ENCODE peak calls at places on chromosomes 7 and 10, in four cellular contexts. M, Q, R and T are unnamed samples.

GRCh38 chr7:77696643-77697534 is 630 bp downstream of the RSBN1L start:
- DNase-seq in M (peak), Q (no peak), R (peak), T (peak)

GRCh38 chr7:151351027-151351426 is 9.4 kb downstream of the NUB1 start:
- DNase-seq in M (no peak), Q (no peak), R (no peak), T (peak)

GRCh38 chr7:159098424-159098786 is 46.3 kb downstream of the VIPR2 start:
- DNase-seq in M (peak), Q (no peak), R (no peak), T (peak)

GRCh38 chr10:48237225-48237855 is 37.2 kb downstream of the FRMPD2 start:
- DNase-seq in M (no peak), Q (no peak), R (no peak), T (no peak)

GRCh38 chr10:28354552-28354951 is 51.7 kb upstream of the MPP7 start:
- DNase-seq in M (no peak), Q (no peak), R (no peak), T (no peak)

GRCh38 chr7:14045651-14046050 is 56.2 kb upstream of the ETV1 start:
- DNase-seq in M (no peak), Q (no peak), R (no peak), T (no peak)

GRCh38 chr7:102451371-102452054 is 13.2 kb downstream of the ALKBH4 start:
- DNase-seq in M (no peak), Q (no peak), R (no peak), T (no peak)

GRCh38 chr10:99533496-99534455 is 1.0 kb downstream of the NKX2-3 start:
- DNase-seq in M (no peak), Q (no peak), R (no peak), T (peak)

GRCh38 chr7:70419816-70420215 is 712.1 kb upstream of the GALNT17 start:
- DNase-seq in M (no peak), Q (no peak), R (no peak), T (no peak)

GRCh38 chr10:124251317-124251716 is 157.9 kb upstream of the CHST15 start:
- DNase-seq in M (no peak), Q (no peak), R (no peak), T (no peak)

GRCh38 chr7:135716677-135717238 is 11.2 kb downstream of the SLC13A4 start:
- DNase-seq in M (no peak), Q (peak), R (peak), T (no peak)

GRCh38 chr7:17054836-17055235 is 173.1 kb upstream of the AGR3 start:
- DNase-seq in M (no peak), Q (no peak), R (no peak), T (no peak)

GRCh38 chr7:127383123-127383835 is 9.2 kb downstream of the ZNF800 start:
- DNase-seq in M (no peak), Q (no peak), R (peak), T (no peak)

GRCh38 chr7:111025013-111025412 is 65.9 kb upstream of the LRRN3 start:
- DNase-seq in M (no peak), Q (no peak), R (no peak), T (no peak)

GRCh38 chr7:96920064-96920463 is 85.3 kb upstream of the DLX6 start:
- DNase-seq in M (no peak), Q (no peak), R (no peak), T (no peak)

GRCh38 chr10:19412531-19412930 is 363.9 kb downstream of the MALRD1 start:
- DNase-seq in M (no peak), Q (no peak), R (peak), T (no peak)

GRCh38 chr7:108468246-108468645 is 12.0 kb upstream of the NRCAM start:
- DNase-seq in M (no peak), Q (no peak), R (no peak), T (no peak)

GRCh38 chr10:96281444-96282029 is 10.2 kb upstream of the BLNK start:
- DNase-seq in M (no peak), Q (no peak), R (no peak), T (no peak)

GRCh38 chr10:132678436-132679216 is 107.3 kb downstream of the NKX6-2 start:
- DNase-seq in M (peak), Q (no peak), R (no peak), T (peak)